ENCODE peak calls at places on chromosome 19, in nine cellular contexts. H, M, K, Q, I, N, Y, P and W are unnamed samples.

GRCh38 chr19:36771275-36772231 is 1.1 kb downstream of the ZNF850 start:
- DNase-seq in H (peak; percentile 45), M (peak; percentile 93), K (peak; percentile 41), Q (peak; percentile 61), I (peak; percentile 32), N (peak; percentile 70), Y (no peak), P (peak; percentile 96), W (peak; percentile 56)

GRCh38 chr19:41734585-41734984 is 20.7 kb upstream of the CEACAM6 start:
- DNase-seq in H (peak; percentile 90), M (no peak), K (no peak), Q (peak; percentile 74), I (no peak), N (no peak), Y (no peak), P (no peak), W (no peak)

GRCh38 chr19:7415163-7415856 is 66.6 kb downstream of the ARHGEF18 start:
- DNase-seq in H (no peak), M (no peak), K (no peak), Q (no peak), I (no peak), N (no peak), Y (no peak), P (peak; percentile 27), W (no peak)

GRCh38 chr19:31510635-31511034 is 161.4 kb upstream of the TSHZ3 start:
- DNase-seq in H (no peak), M (no peak), K (no peak), Q (no peak), I (no peak), N (no peak), Y (no peak), P (no peak), W (no peak)

GRCh38 chr19:47002106-47002766 is 17.4 kb upstream of the NPAS1 start:
- DNase-seq in H (no peak), M (peak; percentile 60), K (no peak), Q (peak; percentile 73), I (no peak), N (no peak), Y (no peak), P (peak; percentile 60), W (no peak)

GRCh38 chr19:16042533-16043085 is 33.7 kb upstream of the TPM4 start:
- DNase-seq in H (no peak), M (peak; percentile 33), K (no peak), Q (no peak), I (no peak), N (no peak), Y (no peak), P (no peak), W (no peak)

GRCh38 chr19:47435196-47435595 is 15.9 kb upstream of the MEIS3 start:
- DNase-seq in H (no peak), M (no peak), K (no peak), Q (no peak), I (no peak), N (no peak), Y (no peak), P (no peak), W (no peak)

GRCh38 chr19:35279985-35280821 is 2.1 kb upstream of the HAMP start:
- DNase-seq in H (no peak), M (no peak), K (no peak), Q (no peak), I (peak; percentile 60), N (no peak), Y (no peak), P (no peak), W (no peak)

GRCh38 chr19:1474011-1474764 is 4.8 kb downstream of the C19orf25 start:
- DNase-seq in H (no peak), M (no peak), K (no peak), Q (no peak), I (no peak), N (no peak), Y (no peak), P (no peak), W (no peak)

GRCh38 chr19:50380137-50380536 is 3.9 kb downstream of the NR1H2 start:
- DNase-seq in H (no peak), M (no peak), K (no peak), Q (no peak), I (no peak), N (no peak), Y (no peak), P (no peak), W (no peak)